ENCODE peak calls at places on chromosomes 11 and 22, in five cellular contexts. G is Peyer's patch, Z is ovary, U is GM12878, Y is tibial nerve. S is an unnamed sample.

GRCh38 chr11:69535928-69536327 is 54.5 kb downstream of the LINC01488 start:
- DNase-seq in G (no peak), Y (no peak), Z (no peak), U (no peak), S (no peak)

GRCh38 chr11:73323464-73323863 is 15.4 kb downstream of the ARHGEF17 start:
- DNase-seq in Z (peak; percentile 96), U (no peak), G (peak; percentile 71), Y (peak; percentile 71), S (no peak)

GRCh38 chr11:79896258-79896657 is 455.4 kb upstream of the TENM4 start:
- DNase-seq in G (no peak), U (no peak), Y (no peak), Z (no peak), S (no peak)

GRCh38 chr11:92765965-92766371 is 203.5 kb upstream of the MTNR1B start:
- DNase-seq in G (peak; percentile 45), U (no peak), Z (peak; percentile 21), Y (no peak), S (no peak)

GRCh38 chr11:123526027-123526805 is 96.1 kb downstream of the GRAMD1B start:
- DNase-seq in Y (no peak), G (no peak), Z (no peak), U (no peak), S (no peak)

GRCh38 chr11:7442588-7443215 is 42.6 kb upstream of the OLFML1 start:
- DNase-seq in U (peak; percentile 30), Y (peak; percentile 63), Z (peak; percentile 67), G (peak; percentile 91), S (peak; percentile 45)

GRCh38 chr11:66854231-66854661 is 2.6 kb upstream of the LRFN4 start:
- DNase-seq in Z (no peak), G (no peak), Y (no peak), U (no peak), S (no peak)

GRCh38 chr11:67699521-67699920 is 25.1 kb upstream of the ALDH3B2 start:
- DNase-seq in G (no peak), U (no peak), Y (no peak), Z (no peak), S (no peak)

GRCh38 chr22:47225931-47226633 is 463.6 kb downstream of the TBC1D22A start:
- DNase-seq in U (no peak), G (no peak), Z (no peak), Y (no peak), S (no peak)

GRCh38 chr22:44957267-44957905 is 52.4 kb downstream of the PHF21B start:
- DNase-seq in G (no peak), U (no peak), Z (no peak), Y (no peak), S (no peak)

GRCh38 chr22:34604312-34604711 is 461.6 kb upstream of the ISX start:
- DNase-seq in Y (no peak), U (no peak), G (no peak), Z (no peak), S (no peak)

GRCh38 chr11:1368966-1369365 is 20.8 kb upstream of the BRSK2 start:
- DNase-seq in G (no peak), Y (no peak), U (no peak), Z (no peak), S (no peak)

GRCh38 chr11:68048681-68049508 is 10.1 kb downstream of the TCIRG1 start:
- DNase-seq in U (no peak), Z (peak; percentile 18), G (no peak), Y (no peak), S (no peak)

GRCh38 chr22:31083377-31083768 is 2.3 kb downstream of the SMTN start:
- DNase-seq in G (peak; percentile 70), Y (no peak), Z (peak; percentile 32), U (no peak), S (no peak)

GRCh38 chr22:29633514-29634312 is 30.3 kb downstream of the NF2 start:
- DNase-seq in Y (no peak), Z (no peak), G (no peak), U (no peak), S (no peak)

GRCh38 chr22:10741210-10741609 is 4786.8 kb upstream of the OR11H1 start:
- DNase-seq in U (no peak), G (no peak), Z (no peak), Y (no peak), S (no peak)

GRCh38 chr11:819129-819931 is 616 bp downstream of the PNPLA2 start:
- DNase-seq in G (peak; percentile 97), Y (peak; percentile 92), Z (peak; percentile 92), U (no peak), S (peak; percentile 93)

DNA sequence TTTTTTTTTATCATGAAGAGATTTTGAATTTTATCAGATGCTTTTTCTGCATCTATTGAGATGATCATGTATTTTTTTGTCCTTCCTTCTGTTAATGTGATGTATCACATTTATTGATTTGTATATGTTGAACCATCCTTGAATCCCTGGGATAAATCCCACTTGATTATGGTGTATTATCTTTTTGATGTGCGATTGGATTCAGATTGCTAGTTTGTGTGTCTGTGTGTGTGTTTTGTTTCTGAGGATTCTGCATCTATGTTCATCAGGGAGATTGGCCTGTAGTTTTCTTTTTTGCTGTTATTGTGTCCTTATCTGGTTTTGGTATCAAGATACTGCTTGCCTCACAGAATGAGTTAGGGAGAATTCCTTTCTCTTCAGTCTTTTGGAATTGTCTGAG is 52.6 kb downstream of the KCNQ1OT1 start:
- DNase-seq in G (no peak), Z (no peak), U (no peak), Y (no peak), S (no peak)
- H3K9me3 ChIP-seq in G (peaks cover 10% of the 10 kb centered on the region), Z (no peaks in the 10 kb centered on the region), U (peaks cover 7% of the 10 kb centered on the region), Y (peaks cover 75% of the 10 kb centered on the region), S (no peaks in the 10 kb centered on the region)

GRCh38 chr22:41946360-41947180 is at the start of gene CENPM:
- DNase-seq in Y (peak; percentile 75), G (peak; percentile 95), U (peak; percentile 80), Z (peak; percentile 89), S (peak; percentile 93)
- TF ChIP-seq POLR2A in Y (no peak), G (no peak), U (peak; percentile 83), Z (no peak), S (peak; percentile 22)

DNA sequence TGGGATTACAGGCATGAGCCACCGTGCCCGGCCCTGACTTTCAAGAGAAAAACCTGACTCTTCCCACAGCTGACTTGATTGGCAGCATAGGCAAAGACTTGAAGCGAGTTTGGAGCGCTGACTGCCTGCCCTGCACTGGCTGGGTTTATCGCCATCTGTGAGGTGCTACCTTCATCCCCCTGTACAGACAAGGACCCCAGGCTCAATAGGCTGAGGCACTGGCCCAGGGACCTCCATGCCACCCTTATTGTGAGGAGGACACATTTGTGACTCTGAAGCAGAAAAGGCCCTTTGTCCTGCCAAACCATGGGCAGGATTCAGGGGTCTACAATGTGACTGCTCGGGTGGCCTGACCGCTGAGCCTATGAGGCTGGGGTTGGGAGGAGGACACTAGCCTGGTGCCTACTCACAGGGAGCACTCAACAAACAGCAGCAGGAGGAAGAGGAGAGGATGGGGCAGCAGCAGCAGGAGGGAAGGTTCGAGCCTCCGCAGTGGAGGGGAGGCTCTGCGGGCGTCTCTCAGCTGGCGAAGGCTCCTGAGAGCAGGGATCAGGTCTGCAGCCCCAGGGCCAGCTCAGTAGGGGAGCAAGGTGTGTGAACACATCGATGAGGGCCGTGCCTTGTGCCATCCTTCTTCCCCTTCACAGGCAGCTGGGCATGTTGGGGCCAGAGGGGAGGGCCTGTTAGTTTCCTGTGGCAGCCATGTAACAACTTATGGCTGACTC is 72.9 kb upstream of the WNT7B start:
- DNase-seq in U (no peak), G (peak; percentile 43), Y (peak; percentile 11), Z (no peak), S (no peak)
- H3K27me3 ChIP-seq in U (no peaks in the 10 kb centered on the region), G (no peaks in the 10 kb centered on the region), Y (no peaks in the 10 kb centered on the region), Z (no peaks in the 10 kb centered on the region), S (no peaks in the 10 kb centered on the region)

GRCh38 chr11:100442017-100442416 is 245.1 kb upstream of the ARHGAP42 start:
- DNase-seq in U (no peak), G (no peak), Y (no peak), Z (no peak), S (no peak)

GRCh38 chr11:100445231-100445735 is 241.8 kb upstream of the ARHGAP42 start:
- DNase-seq in Z (no peak), G (no peak), Y (no peak), U (no peak), S (peak; percentile 5)
- H3K9me3 ChIP-seq in Z (no peaks in the 10 kb centered on the region), G (no peaks in the 10 kb centered on the region), Y (no peaks in the 10 kb centered on the region), U (no peaks in the 10 kb centered on the region), S (no peaks in the 10 kb centered on the region)

GRCh38 chr11:12975149-12975548 is 34.0 kb upstream of the RASSF10 start:
- DNase-seq in U (no peak), Y (no peak), G (no peak), Z (no peak), S (no peak)
- TF ChIP-seq POLR2A in U (no peak), Y (no peak), G (no peak), Z (no peak), S (no peak)

S was measured in prostate gland.